ENCODE peak calls at places on chromosomes 7 and 10, in four cellular contexts. N is A549, C is esophagus squamous epithelium, Z is IMR-90. I is an unnamed sample.

GRCh38 chr7:134709197-134709596 is 62.5 kb downstream of the BPGM start:
- DNase-seq in N (no peak), C (no peak), Z (no peak), I (no peak)

GRCh38 chr10:57754803-57755202 is 512.9 kb downstream of the IPMK start:
- DNase-seq in N (no peak), C (no peak), Z (no peak), I (no peak)

GRCh38 chr7:151814400-151814914 is 62.5 kb downstream of the PRKAG2 start:
- DNase-seq in N (no peak), C (no peak), Z (peak), I (peak)

GRCh38 chr10:47330804-47331203 is 8.6 kb downstream of the GDF2 start:
- DNase-seq in N (no peak), C (no peak), Z (no peak), I (peak)

GRCh38 chr10:14588084-14588937 is 186.4 kb downstream of the FAM107B start:
- DNase-seq in N (peak), C (no peak), Z (peak), I (no peak)

GRCh38 chr10:5775705-5776104 is 37.5 kb downstream of the GDI2 start:
- DNase-seq in N (no peak), C (no peak), Z (no peak), I (peak)

GRCh38 chr7:26686448-26686981 is 177.9 kb downstream of the SKAP2 start:
- DNase-seq in N (peak), C (no peak), Z (peak), I (no peak)

GRCh38 chr10:78763651-78764395 is 304.9 kb upstream of the ZMIZ1 start:
- DNase-seq in N (no peak), C (no peak), Z (no peak), I (no peak)

GRCh38 chr10:131207176-131207575 is 104.3 kb downstream of the TCERG1L start:
- DNase-seq in N (no peak), C (no peak), Z (no peak), I (no peak)

GRCh38 chr7:33888206-33888605 is 17.1 kb upstream of the BMPER start:
- DNase-seq in N (no peak), C (no peak), Z (no peak), I (no peak)

GRCh38 chr10:30178565-30178964 is 119.2 kb upstream of the JCAD start:
- DNase-seq in N (no peak), C (no peak), Z (peak), I (no peak)

GRCh38 chr10:85447690-85448089 is 918.9 kb downstream of the GRID1 start:
- DNase-seq in N (no peak), C (no peak), Z (no peak), I (no peak)

GRCh38 chr7:99092064-99092720 is 51.7 kb downstream of the SMURF1 start:
- DNase-seq in N (no peak), C (no peak), Z (no peak), I (no peak)

GRCh38 chr7:116443101-116443523 is 56.4 kb upstream of the CAV2 start:
- DNase-seq in N (peak), C (no peak), Z (peak), I (no peak)

GRCh38 chr7:90518630-90519029 is 49.2 kb downstream of the PTTG1IP2 start:
- DNase-seq in N (no peak), C (no peak), Z (no peak), I (no peak)

GRCh38 chr7:99928994-99929729 is at the start of gene GJC3:
- DNase-seq in N (peak), C (no peak), Z (peak), I (peak)

GRCh38 chr10:24168258-24169170 is 40.4 kb upstream of the KIAA1217 start:
- DNase-seq in N (no peak), C (no peak), Z (no peak), I (no peak)

GRCh38 chr7:47496064-47496665 is 85.7 kb downstream of the TNS3 start:
- DNase-seq in N (no peak), C (no peak), Z (no peak), I (no peak)

GRCh38 chr10:12613144-12613543 is 263.8 kb downstream of the CAMK1D start:
- DNase-seq in N (no peak), C (no peak), Z (no peak), I (no peak)

GRCh38 chr10:129523031-129523722 is 56.1 kb downstream of the MGMT start:
- DNase-seq in N (no peak), C (no peak), Z (no peak), I (no peak)

DNA sequence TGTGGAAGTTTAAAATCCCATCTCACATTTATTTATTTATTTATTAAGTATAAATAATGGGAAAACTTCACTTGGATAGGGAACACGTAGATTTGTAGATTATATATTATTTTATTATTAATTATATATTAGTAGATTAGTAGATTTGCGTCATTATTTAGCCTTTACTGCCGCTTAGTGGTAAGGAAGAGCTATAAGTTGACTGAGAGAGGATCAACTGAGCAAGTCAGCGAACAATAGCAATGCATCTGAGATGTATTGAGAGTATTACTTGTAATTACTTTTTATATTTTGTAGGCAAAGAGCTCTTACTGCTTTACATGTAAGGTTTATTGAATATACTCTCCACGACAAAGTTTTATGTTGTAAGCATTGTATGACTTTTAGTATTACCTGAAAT is 244.5 kb upstream of the ANKRD30A start:
- DNase-seq in N (peak), C (no peak), Z (peak), I (no peak)
- TF ChIP-seq CTCF in N (peak), C (peak), Z (peak), I (peak)

DNA sequence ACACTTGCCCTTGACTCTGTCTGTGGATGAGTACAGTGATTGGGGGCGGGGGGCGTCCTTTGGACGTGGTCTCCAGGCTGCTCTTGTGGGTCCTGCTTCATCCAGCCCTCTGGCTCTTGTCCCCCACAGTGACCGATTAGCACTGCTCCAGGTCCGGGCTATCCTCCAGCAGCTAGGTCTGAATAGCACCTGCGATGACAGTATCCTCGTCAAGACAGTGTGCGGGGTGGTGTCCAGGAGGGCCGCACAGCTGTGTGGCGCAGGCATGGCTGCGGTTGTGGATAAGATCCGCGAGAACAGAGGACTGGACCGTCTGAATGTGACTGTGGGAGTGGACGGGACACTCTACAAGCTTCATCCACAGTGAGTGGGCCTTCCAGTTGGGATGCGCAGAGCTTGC is 18.3 kb downstream of the TACR2 start:
- DNase-seq in N (no peak), C (no peak), Z (no peak), I (no peak)
- H3K27ac ChIP-seq in N (no peak), C (no peak), Z (peak), I (no peak)

DNA sequence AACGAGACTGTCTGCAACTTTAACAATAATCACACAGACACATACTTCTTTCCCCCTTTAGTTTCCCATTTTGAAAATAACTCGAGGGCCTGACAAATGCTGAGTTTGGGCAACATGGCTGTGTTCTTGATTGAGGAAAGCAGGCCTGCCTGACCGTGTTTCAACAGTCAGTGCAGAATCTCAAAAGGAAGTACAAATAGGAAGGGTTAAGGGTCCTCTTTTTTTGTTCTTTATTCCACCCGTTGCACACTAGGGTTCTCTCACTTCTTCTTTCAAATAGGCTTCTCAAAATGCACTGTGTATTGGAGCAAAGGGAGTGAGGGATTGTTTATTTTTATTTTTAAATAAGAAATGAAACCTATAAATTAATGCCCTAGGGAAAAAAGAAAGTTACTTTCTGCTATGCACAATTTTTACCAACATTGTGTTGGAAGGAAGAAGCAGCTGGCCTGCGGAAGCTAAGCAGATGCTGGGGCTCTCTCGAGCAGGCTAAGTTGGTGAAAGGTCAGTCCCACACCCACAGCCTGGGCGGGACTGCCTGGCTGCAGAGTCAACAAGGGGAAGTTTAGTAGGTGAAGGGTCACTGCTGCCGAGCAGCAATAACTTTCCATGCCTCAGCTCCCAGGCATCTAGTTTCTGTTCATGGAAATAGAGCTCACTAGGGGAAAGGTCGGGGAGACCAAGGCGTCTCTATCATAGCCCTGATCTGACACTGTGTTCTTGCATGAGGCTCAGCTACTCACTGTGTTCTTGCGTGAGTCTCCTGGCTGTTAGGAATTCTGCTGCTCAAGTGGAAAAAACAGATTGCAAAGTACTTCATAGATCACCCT is 12.2 kb upstream of the PDK4 start:
- DNase-seq in N (peak), C (peak), Z (peak), I (peak)
- H3K4me3 ChIP-seq in N (peak), C (no peak), Z (no peak), I (peak)

DNA sequence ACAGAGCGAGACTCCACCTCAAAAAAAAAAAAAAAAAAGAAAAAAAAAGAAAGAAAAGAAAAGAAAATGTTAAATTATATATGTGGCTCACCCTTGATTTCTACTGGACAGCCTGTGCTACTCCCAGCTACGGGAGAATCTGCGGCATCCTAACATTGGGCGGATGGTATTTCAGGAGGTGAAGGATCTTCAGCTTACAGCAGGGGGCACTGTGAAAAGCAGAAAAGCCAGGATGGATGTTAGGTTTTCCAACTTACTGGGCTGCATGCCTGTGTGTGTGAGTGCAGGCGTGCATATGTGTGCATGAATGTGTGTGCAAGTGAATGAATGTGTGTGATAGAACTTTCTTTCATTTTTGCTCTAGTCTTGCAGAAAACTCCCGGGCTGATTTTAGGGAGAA is 1066.5 kb downstream of the TYW1 start:
- DNase-seq in N (peak), C (no peak), Z (no peak), I (no peak)
- TF ChIP-seq CTCF in N (peak), C (no peak), Z (no peak), I (peak)

GRCh38 chr7:142798451-142799438 is 28.0 kb downstream of the PRSS2 start:
- DNase-seq in N (no peak), C (no peak), Z (no peak), I (no peak)

GRCh38 chr7:142796501-142797341 is 26.0 kb downstream of the PRSS2 start:
- DNase-seq in N (no peak), C (no peak), Z (no peak), I (no peak)

GRCh38 chr7:142796001-142796500 is 25.3 kb downstream of the PRSS2 start:
- DNase-seq in N (no peak), C (no peak), Z (no peak), I (no peak)

GRCh38 chr7:142797799-142798377 is 27.1 kb downstream of the PRSS2 start:
- DNase-seq in N (no peak), C (no peak), Z (no peak), I (no peak)

GRCh38 chr7:142797342-142797798 is 26.6 kb downstream of the PRSS2 start:
- DNase-seq in N (no peak), C (no peak), Z (no peak), I (no peak)
- H3K27ac ChIP-seq in N (no peak), C (peak), Z (no peak), I (peak)

DNA sequence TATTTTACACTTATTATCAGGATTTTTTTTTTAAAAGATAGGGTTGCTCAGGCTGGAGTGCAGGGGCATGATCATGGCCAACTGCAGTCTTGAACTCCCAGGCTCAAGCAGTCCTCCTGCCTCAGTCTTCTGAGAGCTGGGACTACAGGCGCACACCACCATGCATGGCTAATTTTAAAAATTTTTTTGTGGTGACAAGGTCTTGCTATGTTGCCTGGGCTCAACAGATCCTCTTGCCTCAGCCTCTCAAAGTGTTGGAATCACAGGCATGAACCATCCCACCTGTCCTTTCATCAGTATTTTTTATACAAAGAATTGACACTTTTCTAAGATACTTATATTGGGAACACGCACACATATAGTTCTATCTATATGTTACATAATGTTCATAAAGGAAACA is 99.3 kb downstream of the PIP4K2A start:
- DNase-seq in N (no peak), C (no peak), Z (no peak), I (no peak)
- H3K4me3 ChIP-seq in N (no peak), C (no peak), Z (no peak), I (no peak)

I was measured in dorsolateral prefrontal cortex.